ENCODE peak calls at places on chromosomes 1 and 21, in ten cellular contexts. U, E, R, O, Z, X, A, J, L and M are unnamed samples.

GRCh38 chr1:229271448-229272120 is 673 bp downstream of the RAB4A start:
- DNase-seq in U (peak; percentile 21), E (no peak), R (no peak), O (peak; percentile 16), Z (no peak), X (no peak), A (peak; percentile 19), J (peak; percentile 71), L (peak; percentile 68), M (peak; percentile 19)

GRCh38 chr1:223765036-223765718 is 52.8 kb downstream of the CAPN2 start:
- DNase-seq in U (no peak), E (peak; percentile 62), R (no peak), O (no peak), Z (no peak), X (peak; percentile 64), A (no peak), J (no peak), L (peak; percentile 5), M (no peak)

GRCh38 chr1:192831706-192832355 is 23.0 kb downstream of the RGS2 start:
- DNase-seq in U (no peak), E (no peak), R (no peak), O (no peak), Z (no peak), X (no peak), A (no peak), J (no peak), L (no peak), M (no peak)

GRCh38 chr21:43654806-43655489 is 4.3 kb downstream of the HSF2BP start:
- DNase-seq in U (no peak), E (no peak), R (no peak), O (no peak), Z (no peak), X (no peak), A (no peak), J (no peak), L (no peak), M (peak; percentile 63)

GRCh38 chr21:36699026-36699545 is at the start of gene SIM2:
- DNase-seq in U (no peak), E (peak; percentile 58), R (no peak), O (peak; percentile 59), Z (no peak), X (no peak), A (no peak), J (no peak), L (no peak), M (peak; percentile 30)

GRCh38 chr1:177077006-177077405 is 87.5 kb downstream of the ASTN1 start:
- DNase-seq in U (no peak), E (no peak), R (no peak), O (no peak), Z (no peak), X (no peak), A (no peak), J (no peak), L (no peak), M (no peak)

GRCh38 chr1:223363856-223364684 is at the start of gene SUSD4:
- DNase-seq in U (peak; percentile 60), E (peak; percentile 39), R (no peak), O (peak; percentile 82), Z (no peak), X (peak; percentile 43), A (peak; percentile 69), J (peak; percentile 75), L (peak; percentile 86), M (no peak)

GRCh38 chr1:177945943-177946650 is 23.8 kb downstream of the SEC16B start:
- DNase-seq in U (no peak), E (peak; percentile 76), R (peak; percentile 53), O (peak; percentile 65), Z (peak; percentile 31), X (peak; percentile 53), A (no peak), J (peak; percentile 72), L (peak; percentile 65), M (peak; percentile 66)

GRCh38 chr1:153531638-153532037 is 4.2 kb downstream of the S100A6 start:
- DNase-seq in U (no peak), E (peak; percentile 71), R (no peak), O (no peak), Z (no peak), X (no peak), A (no peak), J (no peak), L (no peak), M (no peak)

GRCh38 chr1:210554382-210554781 is 225.7 kb downstream of the HHAT start:
- DNase-seq in U (no peak), E (no peak), R (no peak), O (no peak), Z (no peak), X (no peak), A (no peak), J (no peak), L (no peak), M (no peak)

GRCh38 chr1:168301664-168302320 is 21.1 kb downstream of the TBX19 start:
- DNase-seq in U (no peak), E (no peak), R (no peak), O (no peak), Z (no peak), X (no peak), A (no peak), J (no peak), L (no peak), M (peak; percentile 32)

GRCh38 chr1:46528297-46528955 is 23.0 kb downstream of the KNCN start:
- DNase-seq in U (no peak), E (peak; percentile 72), R (no peak), O (no peak), Z (no peak), X (no peak), A (no peak), J (no peak), L (no peak), M (peak; percentile 31)

GRCh38 chr1:106063510-106063909 is 993.0 kb upstream of the PRMT6 start:
- DNase-seq in U (no peak), E (no peak), R (no peak), O (peak; percentile 86), Z (no peak), X (no peak), A (no peak), J (no peak), L (no peak), M (no peak)

GRCh38 chr1:169072945-169073725 is 33.4 kb upstream of the ATP1B1 start:
- DNase-seq in U (no peak), E (no peak), R (no peak), O (peak; percentile 46), Z (no peak), X (no peak), A (no peak), J (no peak), L (no peak), M (no peak)

GRCh38 chr1:183484254-183484653 is 12.0 kb downstream of the SMG7 start:
- DNase-seq in U (no peak), E (no peak), R (no peak), O (no peak), Z (no peak), X (no peak), A (no peak), J (no peak), L (no peak), M (no peak)

GRCh38 chr1:196477262-196477661 is 131.0 kb downstream of the KCNT2 start:
- DNase-seq in U (no peak), E (no peak), R (no peak), O (no peak), Z (no peak), X (no peak), A (no peak), J (no peak), L (no peak), M (no peak)

GRCh38 chr1:164673584-164674214 is 114.7 kb downstream of the PBX1 start:
- DNase-seq in U (no peak), E (peak; percentile 40), R (no peak), O (no peak), Z (peak; percentile 21), X (no peak), A (no peak), J (peak; percentile 43), L (no peak), M (no peak)

GRCh38 chr1:89765774-89766173 is 55.1 kb upstream of the LRRC8D start:
- DNase-seq in U (no peak), E (no peak), R (no peak), O (no peak), Z (no peak), X (no peak), A (no peak), J (no peak), L (no peak), M (no peak)

GRCh38 chr1:223010552-223011229 is 132.4 kb downstream of the TLR5 start:
- DNase-seq in U (no peak), E (no peak), R (peak; percentile 37), O (no peak), Z (no peak), X (no peak), A (no peak), J (no peak), L (no peak), M (peak; percentile 51)

GRCh38 chr1:202233171-202233570 is 39.6 kb downstream of the LGR6 start:
- DNase-seq in U (no peak), E (no peak), R (no peak), O (no peak), Z (no peak), X (no peak), A (no peak), J (no peak), L (no peak), M (no peak)

GRCh38 chr1:16119926-16120325 is 35.9 kb downstream of the EPHA2 start:
- DNase-seq in U (no peak), E (no peak), R (no peak), O (no peak), Z (no peak), X (no peak), A (no peak), J (no peak), L (no peak), M (no peak)

GRCh38 chr1:210624722-210625121 is 296.0 kb downstream of the HHAT start:
- DNase-seq in U (no peak), E (no peak), R (no peak), O (no peak), Z (no peak), X (peak; percentile 13), A (no peak), J (no peak), L (no peak), M (peak; percentile 11)